ENCODE peak calls at places on chromosomes 12 and 14, in ten cellular contexts. One of them, this sample, is unnamed.

GRCh38 chr12:127726928-127727327 is 540.0 kb upstream of the TMEM132C start:
- DNase-seq in fibroblast of pulmonary artery: no peak
- DNase-seq in renal cortical epithelial cell: no peak
- DNase-seq in mesothelial cell of epicardium: no peak
- DNase-seq in endodermal cell: no peak
- DNase-seq in germinal center: no peak
- DNase-seq in globus pallidus: no peak
- DNase-seq in osteoblast: no peak
- DNase-seq in lung: no peak
- DNase-seq in PC-3: no peak
- DNase-seq in this sample: no peak

GRCh38 chr14:96103560-96104460 is 64.6 kb downstream of the C14orf132 start:
- DNase-seq in fibroblast of pulmonary artery: no peak
- DNase-seq in renal cortical epithelial cell: no peak
- DNase-seq in mesothelial cell of epicardium: no peak
- DNase-seq in endodermal cell: no peak
- DNase-seq in germinal center: no peak
- DNase-seq in globus pallidus: no peak
- DNase-seq in osteoblast: no peak
- DNase-seq in lung: no peak
- DNase-seq in PC-3: no peak
- DNase-seq in this sample: no peak

GRCh38 chr12:50220357-50221061 is 53.3 kb upstream of the CERS5 start:
- DNase-seq in fibroblast of pulmonary artery: peak
- DNase-seq in renal cortical epithelial cell: no peak
- DNase-seq in mesothelial cell of epicardium: no peak
- DNase-seq in endodermal cell: no peak
- DNase-seq in germinal center: no peak
- DNase-seq in globus pallidus: peak
- DNase-seq in osteoblast: peak
- DNase-seq in lung: no peak
- DNase-seq in PC-3: peak
- DNase-seq in this sample: peak

GRCh38 chr12:45191239-45191638 is 24.7 kb upstream of the ANO6 start:
- DNase-seq in fibroblast of pulmonary artery: peak
- DNase-seq in renal cortical epithelial cell: peak
- DNase-seq in mesothelial cell of epicardium: no peak
- DNase-seq in endodermal cell: no peak
- DNase-seq in germinal center: no peak
- DNase-seq in globus pallidus: no peak
- DNase-seq in osteoblast: no peak
- DNase-seq in lung: no peak
- DNase-seq in PC-3: peak
- DNase-seq in this sample: peak

GRCh38 chr14:36979863-36980262 is 192.5 kb downstream of the SLC25A21 start:
- DNase-seq in fibroblast of pulmonary artery: no peak
- DNase-seq in renal cortical epithelial cell: no peak
- DNase-seq in mesothelial cell of epicardium: no peak
- DNase-seq in endodermal cell: no peak
- DNase-seq in germinal center: no peak
- DNase-seq in globus pallidus: no peak
- DNase-seq in osteoblast: no peak
- DNase-seq in lung: no peak
- DNase-seq in PC-3: no peak
- DNase-seq in this sample: no peak

GRCh38 chr14:51996148-51996746 is 6.9 kb downstream of the RTRAF start:
- DNase-seq in fibroblast of pulmonary artery: peak
- DNase-seq in renal cortical epithelial cell: peak
- DNase-seq in mesothelial cell of epicardium: no peak
- DNase-seq in endodermal cell: no peak
- DNase-seq in germinal center: no peak
- DNase-seq in globus pallidus: peak
- DNase-seq in osteoblast: no peak
- DNase-seq in lung: no peak
- DNase-seq in PC-3: peak
- DNase-seq in this sample: peak

GRCh38 chr14:105098316-105098715 is 33.1 kb upstream of the GPR132 start:
- DNase-seq in fibroblast of pulmonary artery: no peak
- DNase-seq in renal cortical epithelial cell: no peak
- DNase-seq in mesothelial cell of epicardium: no peak
- DNase-seq in endodermal cell: no peak
- DNase-seq in germinal center: no peak
- DNase-seq in globus pallidus: no peak
- DNase-seq in osteoblast: no peak
- DNase-seq in lung: no peak
- DNase-seq in PC-3: no peak
- DNase-seq in this sample: no peak

GRCh38 chr14:53621433-53621832 is 335.2 kb downstream of the BMP4 start:
- DNase-seq in fibroblast of pulmonary artery: no peak
- DNase-seq in renal cortical epithelial cell: no peak
- DNase-seq in mesothelial cell of epicardium: no peak
- DNase-seq in endodermal cell: no peak
- DNase-seq in germinal center: no peak
- DNase-seq in globus pallidus: no peak
- DNase-seq in osteoblast: no peak
- DNase-seq in lung: no peak
- DNase-seq in PC-3: no peak
- DNase-seq in this sample: no peak

GRCh38 chr12:15208871-15209656 is 12.2 kb downstream of the RERG start:
- DNase-seq in fibroblast of pulmonary artery: peak
- DNase-seq in renal cortical epithelial cell: no peak
- DNase-seq in mesothelial cell of epicardium: no peak
- DNase-seq in endodermal cell: no peak
- DNase-seq in germinal center: no peak
- DNase-seq in globus pallidus: no peak
- DNase-seq in osteoblast: no peak
- DNase-seq in lung: no peak
- DNase-seq in PC-3: no peak
- DNase-seq in this sample: peak

GRCh38 chr12:30980886-30981662 is 54.5 kb downstream of the TSPAN11 start:
- DNase-seq in fibroblast of pulmonary artery: no peak
- DNase-seq in renal cortical epithelial cell: no peak
- DNase-seq in mesothelial cell of epicardium: no peak
- DNase-seq in endodermal cell: no peak
- DNase-seq in germinal center: no peak
- DNase-seq in globus pallidus: peak
- DNase-seq in osteoblast: no peak
- DNase-seq in lung: no peak
- DNase-seq in PC-3: no peak
- DNase-seq in this sample: no peak